ENCODE peak calls at places on chromosomes 7 and 10, in four cellular contexts. One of them, this sample, is unnamed.
A peak's percentile ranks its signal among the peaks of the same experiment; 100 is the strongest.

GRCh38 chr7:139647812-139648616 is 124.5 kb downstream of the CLEC2L start:
- DNase-seq in GM12878: no peak
- DNase-seq in H1: no peak
- DNase-seq in K562: no peak
- DNase-seq in this sample: peak; percentile 39

GRCh38 chr7:290554-291301 is 758 bp downstream of the FOXL3 start:
- DNase-seq in H1: no peak
- DNase-seq in GM12878: no peak
- DNase-seq in K562: no peak
- DNase-seq in this sample: no peak

GRCh38 chr7:44383566-44383965 is 58.2 kb upstream of the CAMK2B start:
- DNase-seq in H1: peak; percentile 27
- DNase-seq in K562: no peak
- DNase-seq in GM12878: no peak
- DNase-seq in this sample: peak; percentile 81

GRCh38 chr10:7069706-7070105 is 341.1 kb downstream of the SFMBT2 start:
- DNase-seq in GM12878: no peak
- DNase-seq in K562: no peak
- DNase-seq in H1: no peak
- DNase-seq in this sample: no peak

GRCh38 chr7:134649231-134649775 is 2.6 kb downstream of the BPGM start:
- DNase-seq in K562: no peak
- DNase-seq in GM12878: no peak
- DNase-seq in H1: no peak
- DNase-seq in this sample: peak; percentile 37

GRCh38 chr10:70980687-70981086 is 92.3 kb upstream of the PCBD1 start:
- DNase-seq in H1: no peak
- DNase-seq in GM12878: no peak
- DNase-seq in K562: no peak
- DNase-seq in this sample: no peak

GRCh38 chr7:150784954-150785353 is 15.2 kb downstream of the TMEM176B start:
- DNase-seq in GM12878: no peak
- DNase-seq in K562: no peak
- DNase-seq in H1: no peak
- DNase-seq in this sample: no peak

GRCh38 chr10:101771380-101771779 is 4.5 kb downstream of the FGF8 start:
- DNase-seq in K562: no peak
- DNase-seq in GM12878: no peak
- DNase-seq in H1: no peak
- DNase-seq in this sample: no peak

GRCh38 chr10:30170814-30171213 is 111.4 kb upstream of the JCAD start:
- DNase-seq in GM12878: no peak
- DNase-seq in K562: no peak
- DNase-seq in H1: no peak
- DNase-seq in this sample: peak; percentile 26

GRCh38 chr10:66931949-66932343 is 6.1 kb downstream of the LRRTM3 start:
- DNase-seq in K562: no peak
- DNase-seq in GM12878: no peak
- DNase-seq in H1: no peak
- DNase-seq in this sample: no peak

GRCh38 chr7:39459606-39460090 is 106.6 kb upstream of the YAE1 start:
- DNase-seq in K562: no peak
- DNase-seq in GM12878: no peak
- DNase-seq in H1: no peak
- DNase-seq in this sample: no peak

GRCh38 chr7:22110227-22110839 is 164.6 kb upstream of the CDCA7L start:
- DNase-seq in K562: peak; percentile 86
- DNase-seq in GM12878: peak; percentile 55
- DNase-seq in H1: peak; percentile 68
- DNase-seq in this sample: peak; percentile 81

GRCh38 chr10:128095023-128095752 is 31.0 kb downstream of the MKI67 start:
- DNase-seq in H1: no peak
- DNase-seq in K562: no peak
- DNase-seq in GM12878: no peak
- DNase-seq in this sample: no peak

GRCh38 chr10:114501650-114502049 is 97.3 kb upstream of the AFAP1L2 start:
- DNase-seq in K562: no peak
- DNase-seq in GM12878: no peak
- DNase-seq in H1: no peak
- DNase-seq in this sample: no peak
- TF ChIP-seq CHD1 in K562: no peak
- TF ChIP-seq CHD1 in GM12878: no peak
- TF ChIP-seq CHD1 in H1: no peak
- TF ChIP-seq CHD1 in this sample: no peak

GRCh38 chr7:36208406-36208805 is 55.4 kb downstream of the EEPD1 start:
- DNase-seq in K562: no peak
- DNase-seq in GM12878: no peak
- DNase-seq in H1: no peak
- DNase-seq in this sample: peak; percentile 41
- TF ChIP-seq CHD1 in K562: no peak
- TF ChIP-seq CHD1 in GM12878: no peak
- TF ChIP-seq CHD1 in H1: no peak
- TF ChIP-seq CHD1 in this sample: no peak

DNA sequence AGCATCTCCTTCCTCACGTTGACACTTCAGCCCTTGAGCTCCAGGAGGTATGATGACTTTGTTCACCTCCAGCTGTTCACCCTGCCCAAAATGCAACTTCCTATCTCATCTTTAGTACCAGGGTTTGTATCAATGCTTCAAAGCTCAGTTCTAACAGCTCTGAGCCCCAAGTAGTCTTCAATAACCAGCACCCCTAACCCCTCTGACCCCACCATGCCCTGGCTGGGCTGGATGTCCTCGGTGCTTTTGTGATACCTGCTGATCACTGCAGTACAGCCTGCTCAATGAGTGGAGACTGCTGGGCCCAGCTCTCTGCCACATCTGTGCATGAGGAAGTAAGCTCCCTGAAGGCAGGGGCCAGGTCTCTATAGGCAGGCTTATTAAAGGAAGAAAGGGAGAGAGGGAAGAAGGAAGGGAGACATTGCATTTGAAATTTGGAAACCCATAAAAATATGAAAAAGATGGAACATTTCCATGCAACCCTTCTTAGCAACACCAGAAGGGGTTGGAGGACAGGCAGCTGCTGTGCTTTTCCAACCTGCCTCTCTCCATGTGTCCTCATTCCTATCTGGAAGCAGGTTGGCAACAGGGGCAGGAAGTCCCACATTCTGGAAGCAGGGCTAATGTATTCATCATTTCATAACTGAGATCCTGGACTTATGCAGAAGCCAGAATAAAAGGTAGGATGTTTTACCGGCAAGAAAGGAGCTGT is 756.1 kb downstream of the GRID1 start:
- DNase-seq in K562: no peak
- DNase-seq in GM12878: no peak
- DNase-seq in H1: peak; percentile 20
- DNase-seq in this sample: no peak
- TF ChIP-seq CHD1 in K562: no peak
- TF ChIP-seq CHD1 in GM12878: no peak
- TF ChIP-seq CHD1 in H1: no peak
- TF ChIP-seq CHD1 in this sample: no peak

GRCh38 chr10:88385601-88386203 is 197.4 kb downstream of the RNLS start:
- DNase-seq in H1: no peak
- DNase-seq in K562: no peak
- DNase-seq in GM12878: peak; percentile 94
- DNase-seq in this sample: no peak
- TF ChIP-seq CHD1 in H1: no peak
- TF ChIP-seq CHD1 in K562: no peak
- TF ChIP-seq CHD1 in GM12878: peak; percentile 35
- TF ChIP-seq CHD1 in this sample: no peak

GRCh38 chr10:110323503-110323902 is 18.8 kb upstream of the SMNDC1 start:
- DNase-seq in GM12878: no peak
- DNase-seq in K562: no peak
- DNase-seq in H1: no peak
- DNase-seq in this sample: peak; percentile 97
- TF ChIP-seq CHD1 in GM12878: no peak
- TF ChIP-seq CHD1 in K562: no peak
- TF ChIP-seq CHD1 in H1: no peak
- TF ChIP-seq CHD1 in this sample: no peak

DNA sequence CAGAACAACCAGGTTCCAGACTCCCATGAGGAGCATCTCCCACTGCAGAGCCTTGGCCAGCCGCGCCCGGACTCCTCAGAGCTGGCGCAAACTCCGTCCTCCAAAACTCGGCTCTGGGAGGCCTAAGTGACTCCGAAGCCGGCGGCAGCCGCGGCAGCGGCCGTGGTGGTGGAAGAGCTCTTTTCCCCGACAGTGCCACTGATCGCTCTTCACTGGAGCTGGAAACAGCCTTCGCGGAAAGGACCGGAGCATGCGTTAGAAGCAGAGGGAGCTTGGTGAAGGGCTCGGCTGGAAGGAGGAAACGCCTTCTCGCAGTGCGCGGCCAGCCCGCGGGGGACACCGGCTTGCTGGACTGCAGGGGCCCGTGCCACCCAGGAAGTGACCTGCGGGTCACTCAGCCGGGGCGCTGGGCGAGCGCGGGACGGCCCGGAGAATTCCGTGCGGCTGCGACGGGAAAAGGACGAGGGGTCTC is 5.0 kb upstream of the HOXA13 start:
- DNase-seq in H1: peak; percentile 61
- DNase-seq in K562: no peak
- DNase-seq in GM12878: no peak
- DNase-seq in this sample: no peak
- TF ChIP-seq CHD1 in H1: no peak
- TF ChIP-seq CHD1 in K562: no peak
- TF ChIP-seq CHD1 in GM12878: no peak
- TF ChIP-seq CHD1 in this sample: no peak

DNA sequence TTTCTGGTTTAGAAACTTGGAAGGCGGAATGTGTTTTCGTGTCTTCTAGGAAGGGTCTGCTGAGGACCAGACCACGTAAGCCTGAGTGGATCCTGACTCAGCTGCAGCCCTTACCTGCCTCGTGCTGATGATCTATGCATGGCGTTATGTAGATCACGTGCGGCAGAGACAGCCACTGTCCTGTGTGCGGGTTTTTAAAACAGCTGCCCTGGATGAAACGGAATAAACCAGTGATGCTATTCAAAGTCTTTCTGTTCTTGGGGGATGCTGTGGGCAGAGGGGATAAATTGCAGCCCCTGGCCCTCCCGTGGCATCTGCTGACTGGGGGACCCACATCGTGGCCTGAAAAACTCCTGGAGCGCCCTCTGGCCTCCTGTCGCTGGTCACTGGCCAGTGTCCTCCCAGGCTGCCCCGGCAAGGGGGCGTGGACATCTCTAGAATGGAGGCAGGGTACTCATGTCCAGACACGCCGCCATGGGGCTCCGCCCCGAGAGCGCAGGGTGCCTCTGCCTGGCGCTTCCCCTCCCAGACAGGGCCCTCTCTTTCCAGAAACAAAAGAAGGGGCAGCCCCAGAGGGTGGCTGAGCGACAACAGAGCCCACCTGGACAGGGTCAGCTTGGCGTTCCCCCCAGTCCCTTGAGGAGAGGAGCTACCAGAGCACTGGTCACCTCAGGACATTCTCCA is 13.2 kb downstream of the ALKBH4 start:
- DNase-seq in GM12878: no peak
- DNase-seq in K562: peak; percentile 83
- DNase-seq in H1: peak; percentile 66
- DNase-seq in this sample: no peak
- TF ChIP-seq CHD1 in GM12878: no peak
- TF ChIP-seq CHD1 in K562: no peak
- TF ChIP-seq CHD1 in H1: no peak
- TF ChIP-seq CHD1 in this sample: no peak